ENCODE peak calls at places on chromosomes 1 and 21, in five cellular contexts. E, W, N, B and I are unnamed samples.

GRCh38 chr1:119743776-119744597 is 24.7 kb downstream of the HMGCS2 start:
- DNase-seq in W (peak; percentile 75), E (peak; percentile 63), N (peak; percentile 55), B (peak; percentile 68), I (no peak)

GRCh38 chr1:68049941-68050878 is at the start of gene DIRAS3:
- DNase-seq in N (no peak), E (peak; percentile 50), W (peak; percentile 66), B (no peak), I (peak; percentile 68)

GRCh38 chr1:247407978-247408560 is 7.9 kb upstream of the NLRP3 start:
- DNase-seq in B (no peak), N (no peak), W (no peak), E (no peak), I (no peak)

GRCh38 chr1:239858058-239858457 is 233.6 kb upstream of the FMN2 start:
- DNase-seq in B (no peak), N (no peak), E (no peak), W (no peak), I (no peak)

GRCh38 chr1:170576980-170577379 is 45.0 kb downstream of the GORAB start:
- DNase-seq in B (no peak), E (no peak), W (no peak), N (no peak), I (no peak)

GRCh38 chr21:42199488-42200463 is 19.2 kb upstream of the ABCG1 start:
- DNase-seq in W (no peak), E (no peak), B (no peak), N (peak; percentile 58), I (no peak)

GRCh38 chr1:177790566-177790965 is 179.3 kb downstream of the SEC16B start:
- DNase-seq in N (no peak), E (no peak), W (no peak), B (no peak), I (no peak)

GRCh38 chr21:35084869-35085268 is 35.8 kb upstream of the RUNX1 start:
- DNase-seq in B (no peak), E (no peak), N (no peak), W (no peak), I (no peak)

GRCh38 chr1:42529724-42530161 is 66.7 kb downstream of the CCDC30 start:
- DNase-seq in E (no peak), W (no peak), N (no peak), B (no peak), I (no peak)

GRCh38 chr1:11052839-11053757 is 6.1 kb upstream of the MASP2 start:
- DNase-seq in B (peak; percentile 42), N (no peak), W (no peak), E (no peak), I (no peak)

GRCh38 chr1:205435904-205436573 is 14.2 kb upstream of the LEMD1 start:
- DNase-seq in W (no peak), E (no peak), N (peak; percentile 14), B (no peak), I (no peak)

GRCh38 chr1:48026701-48027532 is 29.7 kb upstream of the TRABD2B start:
- DNase-seq in E (no peak), N (no peak), W (no peak), B (no peak), I (no peak)

GRCh38 chr1:154481058-154481457 is 21.0 kb upstream of the TDRD10 start:
- DNase-seq in B (no peak), W (peak; percentile 30), E (no peak), N (no peak), I (no peak)

GRCh38 chr1:78284354-78284753 is 206.4 kb upstream of the PTGFR start:
- DNase-seq in E (no peak), W (peak; percentile 83), N (peak; percentile 48), B (no peak), I (no peak)

GRCh38 chr1:85224734-85225623 is 24.2 kb upstream of the SYDE2 start:
- DNase-seq in B (peak; percentile 61), W (no peak), N (peak; percentile 83), E (no peak), I (peak; percentile 72)

GRCh38 chr1:12547586-12548225 is 70.3 kb downstream of the DHRS3 start:
- DNase-seq in W (peak; percentile 43), N (no peak), B (peak; percentile 41), E (no peak), I (peak; percentile 16)

GRCh38 chr1:214050513-214051401 is 63.0 kb downstream of the PROX1 start:
- DNase-seq in E (no peak), N (no peak), W (peak; percentile 93), B (no peak), I (no peak)

GRCh38 chr1:29869802-29870201 is 633.5 kb downstream of the PTPRU start:
- DNase-seq in E (no peak), B (no peak), N (no peak), W (no peak), I (no peak)

GRCh38 chr21:26954591-26955214 is 12.2 kb downstream of the ADAMTS5 start:
- DNase-seq in W (no peak), N (no peak), B (no peak), E (no peak), I (no peak)

GRCh38 chr1:82788038-82788437 is 987.3 kb downstream of the ADGRL2 start:
- DNase-seq in N (no peak), W (no peak), B (no peak), E (no peak), I (no peak)

DNA sequence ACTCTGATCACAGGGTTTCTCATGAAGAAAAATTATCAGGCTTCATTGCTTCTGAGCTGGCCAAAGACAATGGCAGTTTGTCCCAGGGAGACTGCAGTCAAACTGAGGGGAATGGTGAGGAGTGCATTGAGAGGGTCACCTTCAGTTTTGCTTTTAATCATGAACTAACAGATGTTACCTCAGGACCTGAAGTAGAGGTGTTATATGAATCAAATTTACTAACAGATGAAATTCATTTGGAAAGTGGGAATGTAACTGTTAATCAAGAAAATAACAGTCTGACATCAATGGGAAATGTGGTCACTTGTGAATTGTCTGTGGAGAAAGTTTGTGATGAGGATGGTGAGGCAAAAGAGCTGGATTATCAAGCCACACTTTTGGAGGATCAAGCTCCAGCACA is 79.4 kb upstream of the BMP8A start:
- DNase-seq in N (no peak), B (no peak), W (no peak), E (no peak), I (no peak)
- H3K4me1 ChIP-seq in N (peaks cover 49% of the 10 kb centered on the region), B (peaks cover 81% of the 10 kb centered on the region), W (peaks cover 33% of the 10 kb centered on the region), E (peaks cover 4% of the 10 kb centered on the region), I (peaks cover 40% of the 10 kb centered on the region)

DNA sequence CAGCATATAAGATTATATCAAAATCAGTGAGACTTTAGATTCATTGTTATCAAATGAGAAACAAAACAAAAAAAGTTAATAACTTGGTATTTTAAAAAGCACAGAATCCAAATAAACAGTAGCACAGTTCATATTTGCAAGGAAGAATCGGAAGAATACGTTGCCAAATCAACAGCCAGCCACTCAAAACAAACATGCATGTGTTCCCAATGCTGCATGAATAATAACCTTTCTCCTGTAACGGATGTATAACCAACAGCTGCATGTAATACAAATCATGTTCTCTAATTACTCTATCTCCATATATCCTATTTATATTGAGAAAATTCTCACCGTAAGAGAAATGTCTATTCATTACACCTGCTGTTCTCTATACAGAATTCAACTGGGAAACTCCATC is 98.9 kb upstream of the FOXD3 start:
- DNase-seq in B (no peak), N (no peak), E (no peak), W (no peak), I (no peak)
- H3K27ac ChIP-seq in B (no peak overlapping the region), N (no peak overlapping the region), E (no peak overlapping the region), W (no peak overlapping the region), I (no peak overlapping the region)

GRCh38 chr21:15005391-15005790 is 59.4 kb downstream of the NRIP1 start:
- DNase-seq in W (no peak), E (no peak), N (no peak), B (no peak), I (no peak)
- H3K4me1 ChIP-seq in W (peaks cover 36% of the 10 kb centered on the region), E (peaks cover 6% of the 10 kb centered on the region), N (peaks cover 16% of the 10 kb centered on the region), B (peaks cover 30% of the 10 kb centered on the region), I (peaks cover 3% of the 10 kb centered on the region)

DNA sequence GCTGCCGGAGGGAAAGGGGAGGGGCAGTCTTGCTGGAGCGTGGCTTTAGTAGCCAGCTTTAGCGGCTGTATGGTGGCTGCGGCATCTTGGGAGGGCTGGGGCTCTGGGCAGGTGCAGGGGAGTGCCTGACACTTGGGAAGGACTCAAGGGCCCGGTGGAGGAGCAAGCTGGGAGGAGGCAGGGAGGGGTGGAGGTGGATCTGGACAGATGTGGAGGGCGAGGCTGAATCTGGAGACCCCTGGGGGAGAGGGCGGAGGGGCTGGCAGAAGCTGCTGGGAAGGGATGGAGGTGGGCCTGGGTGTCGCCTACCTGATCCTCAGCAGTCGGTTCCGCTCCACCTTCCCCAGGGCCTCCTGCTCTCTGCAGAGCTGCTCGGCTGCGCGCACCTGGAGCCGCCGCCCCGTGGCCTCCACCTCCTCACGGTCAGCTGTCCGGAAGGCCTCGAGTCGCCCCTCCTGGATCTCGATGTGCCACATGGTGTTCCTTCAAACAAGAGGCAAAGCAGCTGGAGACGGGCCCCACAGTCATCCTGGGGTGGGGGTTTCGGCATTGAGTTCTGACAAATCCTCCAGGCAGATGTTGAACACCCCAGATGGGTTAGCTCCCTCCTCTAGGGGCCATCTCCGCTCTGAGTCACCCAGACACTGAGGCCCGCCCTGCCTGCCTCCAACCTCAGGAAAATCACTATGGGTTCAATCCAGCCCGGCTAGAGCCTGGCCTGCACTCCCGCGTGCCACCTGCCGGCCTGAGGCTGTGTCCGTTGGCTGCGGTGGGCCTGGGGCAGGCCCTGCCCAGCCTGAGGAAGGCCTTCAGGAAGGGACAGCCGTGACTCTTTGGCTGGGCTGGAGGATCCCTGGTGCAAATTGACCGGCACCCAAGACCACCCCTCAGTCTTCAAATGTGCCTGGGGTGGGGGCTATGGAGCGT is 29.6 kb downstream of the CFAP74 start:
- DNase-seq in N (no peak), E (peak; percentile 18), B (no peak), W (no peak), I (no peak)
- H3K27ac ChIP-seq in N (no peak overlapping the region), E (no peak overlapping the region), B (no peak overlapping the region), W (no peak overlapping the region), I (no peak overlapping the region)

GRCh38 chr1:201491896-201492511 is 14.9 kb downstream of the CSRP1 start:
- DNase-seq in W (no peak), E (no peak), N (no peak), B (no peak), I (no peak)
- H3K4me1 ChIP-seq in W (peaks cover 64% of the 10 kb centered on the region), E (peaks cover 4% of the 10 kb centered on the region), N (peaks cover 83% of the 10 kb centered on the region), B (peaks cover 89% of the 10 kb centered on the region), I (no peaks in the 10 kb centered on the region)

GRCh38 chr1:61182049-61182448 is 99.7 kb downstream of the NFIA start:
- DNase-seq in B (no peak), N (no peak), E (no peak), W (no peak), I (no peak)
- H3K27ac ChIP-seq in B (no peak overlapping the region), N (no peak overlapping the region), E (peak overlapping the region; percentile 49), W (peak overlapping the region; percentile 84), I (peak overlapping the region; percentile 31)

GRCh38 chr1:31642366-31642765 is 2.3 kb downstream of the PEF1 start:
- DNase-seq in W (no peak), N (no peak), B (no peak), E (no peak), I (no peak)
- H3K4me1 ChIP-seq in W (peaks cover 18% of the 10 kb centered on the region), N (peaks cover 63% of the 10 kb centered on the region), B (peaks cover 68% of the 10 kb centered on the region), E (peaks cover 6% of the 10 kb centered on the region), I (peaks cover 13% of the 10 kb centered on the region)

DNA sequence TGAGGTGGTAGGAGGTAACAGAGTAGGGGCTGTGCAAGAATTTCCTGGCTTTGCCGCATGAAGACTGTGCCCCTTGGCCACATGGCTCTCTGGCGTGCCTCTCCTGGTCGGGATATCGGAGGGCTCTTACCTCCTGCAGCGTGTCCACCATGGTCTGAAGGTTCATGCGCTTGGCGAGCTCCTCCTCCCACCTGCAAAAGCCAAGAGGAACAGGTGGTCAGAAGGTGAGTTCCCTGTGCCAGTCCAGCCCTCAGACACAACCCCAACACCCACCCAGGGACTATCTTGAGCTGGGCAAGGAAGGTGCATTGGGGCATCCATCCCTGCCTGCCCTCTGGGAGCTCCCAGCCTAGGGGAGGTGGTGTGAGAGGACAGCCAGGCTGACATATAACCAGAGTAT is 18.6 kb upstream of the ALDH4A1 start:
- DNase-seq in B (no peak), N (no peak), E (no peak), W (no peak), I (no peak)
- H3K27ac ChIP-seq in B (no peak overlapping the region), N (peak overlapping the region; percentile 88), E (no peak overlapping the region), W (no peak overlapping the region), I (no peak overlapping the region)